ENCODE peak calls at places on chromosomes 12 and 14, in six cellular contexts. H, E, Z, I, V and A are unnamed samples.
A peak's percentile ranks its signal among the peaks of the same experiment; 100 is the strongest.

GRCh38 chr12:111443586-111443985 is 37.9 kb downstream of the SH2B3 start:
- DNase-seq in H (no peak), E (no peak), Z (no peak), I (no peak), V (no peak), A (no peak)

GRCh38 chr12:120207227-120207626 is 6.3 kb upstream of the RPLP0 start:
- DNase-seq in H (no peak), E (no peak), Z (no peak), I (no peak), V (no peak), A (no peak)

GRCh38 chr12:122870163-122870842 is 25.6 kb downstream of the VPS37B start:
- DNase-seq in H (no peak), E (no peak), Z (no peak), I (no peak), V (no peak), A (no peak)

GRCh38 chr12:101539148-101539547 is 55.6 kb upstream of the MYBPC1 start:
- DNase-seq in H (no peak), E (no peak), Z (no peak), I (no peak), V (no peak), A (no peak)

GRCh38 chr14:99809376-99809775 is 16.2 kb downstream of the EML1 start:
- DNase-seq in H (peak; percentile 63), E (no peak), Z (no peak), I (no peak), V (peak; percentile 36), A (no peak)

GRCh38 chr12:67515679-67516363 is 132.7 kb upstream of the DYRK2 start:
- DNase-seq in H (peak; percentile 24), E (peak; percentile 7), Z (no peak), I (no peak), V (no peak), A (peak; percentile 55)

GRCh38 chr12:91057771-91058170 is at the start of gene KERA:
- DNase-seq in H (no peak), E (no peak), Z (no peak), I (no peak), V (no peak), A (no peak)

GRCh38 chr12:53223391-53224267 is 8.4 kb downstream of the RARG start:
- DNase-seq in H (no peak), E (no peak), Z (peak; percentile 68), I (peak; percentile 62), V (no peak), A (no peak)

GRCh38 chr14:68359862-68360552 is 432.9 kb downstream of the ZFP36L1 start:
- DNase-seq in H (peak; percentile 20), E (no peak), Z (peak; percentile 51), I (peak; percentile 48), V (no peak), A (no peak)

GRCh38 chr14:29521526-29522137 is 406.0 kb downstream of the PRKD1 start:
- DNase-seq in H (no peak), E (no peak), Z (no peak), I (no peak), V (no peak), A (no peak)

GRCh38 chr12:11014234-11014633 is 8.2 kb downstream of the TAS2R19 start:
- DNase-seq in H (no peak), E (no peak), Z (no peak), I (peak; percentile 7), V (no peak), A (no peak)

GRCh38 chr12:48105867-48106563 is at the start of gene SENP1:
- DNase-seq in H (peak; percentile 81), E (peak; percentile 87), Z (peak; percentile 91), I (peak; percentile 90), V (peak; percentile 83), A (peak; percentile 74)
- TF ChIP-seq CTCF in H (peak; percentile 35), E (no peak), Z (no peak), I (peak; percentile 7), V (peak; percentile 37), A (peak; percentile 14)

GRCh38 chr12:133080619-133081407 is at the start of gene ZNF140:
- DNase-seq in H (peak; percentile 92), E (peak; percentile 87), Z (peak; percentile 97), I (peak; percentile 99), V (peak; percentile 97), A (peak; percentile 91)
- TF ChIP-seq CTCF in H (peak; percentile 39), E (no peak), Z (peak; percentile 18), I (no peak), V (no peak), A (peak; percentile 25)

DNA sequence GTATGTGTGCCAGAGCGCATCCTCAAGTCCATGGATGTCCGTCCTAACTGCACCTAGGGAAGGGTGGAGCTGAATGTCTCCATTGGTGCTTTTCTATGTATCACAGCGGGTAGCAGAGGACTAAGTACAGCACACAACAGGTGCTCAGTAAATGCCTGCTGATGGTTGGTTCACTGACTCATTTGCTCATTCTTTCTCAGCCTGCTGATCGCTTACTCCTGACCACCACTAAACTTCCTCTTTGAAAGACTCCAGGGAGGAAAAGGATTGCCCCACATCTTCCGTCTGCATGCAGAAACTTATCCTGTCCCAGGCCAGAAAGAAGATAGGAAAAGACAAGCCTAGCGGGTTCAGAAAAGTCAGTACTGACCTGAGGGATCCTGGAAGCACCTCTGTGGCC is 66.3 kb downstream of the B4GALNT3 start:
- DNase-seq in H (no peak), E (no peak), Z (no peak), I (no peak), V (no peak), A (no peak)
- TF ChIP-seq CTCF in H (no peak), E (no peak), Z (no peak), I (no peak), V (no peak), A (no peak)

GRCh38 chr12:125065753-125066570 is 727 bp downstream of the AACS start:
- DNase-seq in H (no peak), E (no peak), Z (no peak), I (no peak), V (no peak), A (no peak)
- TF ChIP-seq CTCF in H (no peak), E (no peak), Z (no peak), I (no peak), V (no peak), A (no peak)

GRCh38 chr14:90785474-90785873 is 30.8 kb downstream of the TTC7B start:
- DNase-seq in H (no peak), E (no peak), Z (peak; percentile 36), I (peak; percentile 12), V (peak; percentile 60), A (no peak)
- TF ChIP-seq CTCF in H (no peak), E (no peak), Z (no peak), I (peak; percentile 14), V (peak; percentile 54), A (peak; percentile 6)

GRCh38 chr12:117045998-117046374 is 53.2 kb downstream of the TESC start:
- DNase-seq in H (no peak), E (no peak), Z (no peak), I (no peak), V (no peak), A (no peak)
- TF ChIP-seq CTCF in H (no peak), E (no peak), Z (no peak), I (no peak), V (no peak), A (no peak)

GRCh38 chr14:61471297-61471980 is 150.1 kb downstream of the PRKCH start:
- DNase-seq in H (no peak), E (no peak), Z (no peak), I (no peak), V (no peak), A (no peak)

GRCh38 chr14:61469771-61470170 is 148.4 kb downstream of the PRKCH start:
- DNase-seq in H (no peak), E (no peak), Z (no peak), I (no peak), V (no peak), A (no peak)

GRCh38 chr14:61472025-61472672 is 150.8 kb downstream of the PRKCH start:
- DNase-seq in H (no peak), E (no peak), Z (peak; percentile 59), I (peak; percentile 98), V (no peak), A (no peak)

GRCh38 chr14:61470954-61471279 is 149.5 kb downstream of the PRKCH start:
- DNase-seq in H (no peak), E (no peak), Z (no peak), I (no peak), V (no peak), A (no peak)

GRCh38 chr14:61470261-61470953 is 149.0 kb downstream of the PRKCH start:
- DNase-seq in H (no peak), E (no peak), Z (peak; percentile 64), I (peak; percentile 97), V (no peak), A (no peak)
- TF ChIP-seq CTCF in H (no peak), E (no peak), Z (no peak), I (peak; percentile 24), V (no peak), A (peak; percentile 15)